ENCODE peak calls at places on chromosomes 12 and 14, in six cellular contexts. N is left ventricle myocardium inferior; W is CD4-positive, alpha-beta T cell; J is A549; Y is dorsolateral prefrontal cortex; T is esophagus squamous epithelium. M is an unnamed sample.

GRCh38 chr14:53341324-53341723 is 188.2 kb upstream of the DDHD1 start:
- DNase-seq in T (no peak), W (no peak), Y (no peak), N (no peak), J (no peak), M (no peak)

GRCh38 chr14:52844262-52845060 is 53.1 kb upstream of the GNPNAT1 start:
- DNase-seq in N (no peak), W (no peak), J (no peak), T (no peak), Y (no peak), M (no peak)

GRCh38 chr12:72273499-72273837 is 1.3 kb downstream of the TRHDE start:
- DNase-seq in W (no peak), J (no peak), T (no peak), Y (no peak), N (no peak), M (no peak)

GRCh38 chr12:65269603-65270002 is 8.9 kb upstream of the MSRB3 start:
- DNase-seq in J (no peak), W (no peak), T (no peak), N (no peak), Y (no peak), M (no peak)

GRCh38 chr12:50075808-50076170 is 9.4 kb upstream of the SMARCD1 start:
- DNase-seq in W (no peak), T (no peak), Y (no peak), N (no peak), J (no peak), M (no peak)

GRCh38 chr12:48903982-48904411 is 21.3 kb downstream of the FKBP11 start:
- DNase-seq in W (peak; percentile 83), Y (peak; percentile 75), N (peak; percentile 68), J (peak; percentile 93), T (no peak), M (peak; percentile 74)

GRCh38 chr14:101704140-101704539 is 57.4 kb upstream of the PPP2R5C start:
- DNase-seq in W (no peak), T (no peak), Y (no peak), J (no peak), N (no peak), M (no peak)

GRCh38 chr12:95678684-95679083 is 111.9 kb downstream of the NTN4 start:
- DNase-seq in W (no peak), J (no peak), Y (no peak), T (no peak), N (no peak), M (no peak)

GRCh38 chr12:26874501-26875296 is 41.7 kb upstream of the ITPR2 start:
- DNase-seq in Y (no peak), J (no peak), W (no peak), N (no peak), T (no peak), M (no peak)

GRCh38 chr12:60196366-60196765 is 600.5 kb downstream of the SLC16A7 start:
- DNase-seq in W (no peak), N (no peak), J (no peak), Y (no peak), T (no peak), M (no peak)

GRCh38 chr14:47536341-47536740 is 139.1 kb downstream of the MDGA2 start:
- DNase-seq in J (no peak), T (no peak), W (no peak), Y (no peak), N (no peak), M (no peak)

GRCh38 chr12:20214286-20214685 is 154.1 kb upstream of the PDE3A start:
- DNase-seq in W (no peak), T (no peak), N (no peak), J (no peak), Y (no peak), M (no peak)

GRCh38 chr12:116878567-116879508 is 2.4 kb downstream of the HRK start:
- DNase-seq in Y (no peak), W (no peak), T (no peak), J (no peak), N (no peak), M (no peak)

GRCh38 chr14:93331375-93332031 is 1.3 kb downstream of the BTBD7 start:
- DNase-seq in Y (no peak), T (no peak), J (no peak), W (no peak), N (peak; percentile 33), M (no peak)

GRCh38 chr14:63852817-63853730 is at the start of gene SYNE2:
- DNase-seq in J (peak; percentile 75), W (peak; percentile 73), Y (peak; percentile 53), N (peak; percentile 82), T (no peak), M (peak; percentile 83)
- TF ChIP-seq CTCF in J (peak; percentile 12), W (no peak), Y (peak; percentile 29), N (peak; percentile 61), T (peak; percentile 51), M (peak; percentile 33)

GRCh38 chr12:76881152-76881551 is 2.3 kb upstream of the CSRP2 start:
- DNase-seq in Y (no peak), W (no peak), N (no peak), J (no peak), T (no peak), M (no peak)

GRCh38 chr12:76879710-76880025 is 849 bp upstream of the CSRP2 start:
- DNase-seq in T (no peak), W (no peak), N (no peak), J (no peak), Y (no peak), M (no peak)

GRCh38 chr12:76880156-76881023 is 1.6 kb upstream of the CSRP2 start:
- DNase-seq in W (no peak), Y (no peak), J (no peak), T (no peak), N (no peak), M (no peak)

GRCh38 chr12:76878045-76878898 is 547 bp downstream of the CSRP2 start:
- DNase-seq in N (no peak), T (no peak), Y (no peak), J (peak; percentile 10), W (no peak), M (no peak)

GRCh38 chr12:76878899-76879709 is at the start of gene CSRP2:
- DNase-seq in Y (peak; percentile 87), J (peak; percentile 91), T (peak; percentile 8), N (peak; percentile 91), W (peak; percentile 11), M (peak; percentile 32)
- TF ChIP-seq CTCF in Y (no peak), J (no peak), T (peak; percentile 51), N (peak; percentile 33), W (no peak), M (no peak)

DNA sequence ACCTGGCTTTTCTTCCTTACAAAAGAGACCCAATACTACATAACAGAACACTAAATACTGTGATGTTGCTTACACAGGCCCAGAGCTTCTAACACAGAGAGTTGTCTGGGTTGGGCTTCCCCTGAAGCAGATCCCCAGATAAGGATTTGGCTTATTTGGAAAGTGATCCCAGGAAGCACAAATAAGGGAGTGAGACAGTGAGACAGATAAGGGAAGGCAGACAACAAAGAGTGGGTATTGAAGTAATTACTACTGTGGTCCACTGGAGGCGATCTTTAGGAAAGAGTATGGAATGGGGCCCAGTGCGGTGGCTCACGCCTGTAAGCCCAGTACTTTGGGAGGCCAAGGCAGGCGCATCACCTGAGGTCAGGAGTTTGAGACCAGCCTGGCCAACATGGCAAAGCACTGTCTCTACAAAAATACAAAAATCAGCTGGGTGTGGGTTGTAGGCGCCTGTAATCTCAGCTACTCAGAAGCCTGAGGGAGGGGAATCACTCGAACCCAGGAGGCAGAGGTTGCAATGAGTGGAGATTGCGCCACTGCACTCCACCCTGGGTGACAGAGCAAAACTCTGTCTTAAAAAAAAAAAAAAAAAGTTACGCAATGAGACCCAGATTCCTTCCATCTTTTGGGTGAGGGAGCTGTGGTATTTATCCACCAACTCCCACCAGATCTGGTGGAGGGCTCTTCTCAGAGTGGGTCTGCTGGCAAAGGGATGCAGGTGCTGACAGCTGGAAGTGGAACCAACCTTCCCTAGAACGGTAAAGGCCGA is 10.2 kb upstream of the C12orf43 start:
- DNase-seq in N (no peak), W (no peak), Y (no peak), J (no peak), T (no peak), M (no peak)
- TF ChIP-seq CTCF in N (no peak), W (no peak), Y (no peak), J (no peak), T (peak; percentile 23), M (no peak)

GRCh38 chr14:45838597-45838996 is 585.6 kb upstream of the MIS18BP1 start:
- DNase-seq in T (no peak), J (no peak), N (no peak), W (no peak), Y (no peak), M (no peak)
- TF ChIP-seq CTCF in T (peak; percentile 36), J (no peak), N (no peak), W (no peak), Y (no peak), M (no peak)